ENCODE peak calls at places on chromosomes 16 and 17, in six cellular contexts. E is colonic mucosa, N is GM12878, K is PC-3, Z is mesendoderm, F is IMR-90. B is an unnamed sample.

GRCh38 chr16:69762843-69763556 is 868 bp downstream of the WWP2 start:
- DNase-seq in Z (peak; percentile 44), N (no peak), E (peak; percentile 40), F (peak; percentile 49), K (peak; percentile 21), B (peak; percentile 43)

GRCh38 chr17:6304894-6305612 is 129.9 kb downstream of the AIPL1 start:
- DNase-seq in E (no peak), Z (no peak), F (no peak), N (no peak), K (peak; percentile 42), B (no peak)

GRCh38 chr16:15559176-15559575 is 83.8 kb downstream of the MARF1 start:
- DNase-seq in E (no peak), F (no peak), Z (no peak), K (no peak), N (no peak), B (no peak)

GRCh38 chr16:12612598-12613101 is 191.0 kb downstream of the CPPED1 start:
- DNase-seq in E (no peak), Z (peak; percentile 32), K (peak; percentile 75), F (no peak), N (no peak), B (no peak)

GRCh38 chr17:21263351-21263750 is 10.1 kb upstream of the NATD1 start:
- DNase-seq in E (no peak), F (peak; percentile 67), K (peak; percentile 61), N (no peak), Z (no peak), B (no peak)

GRCh38 chr17:76237859-76238313 is 2.4 kb downstream of the RNF157 start:
- DNase-seq in K (no peak), E (no peak), Z (no peak), F (no peak), N (no peak), B (no peak)

GRCh38 chr16:56946767-56947603 is 14.8 kb upstream of the CETP start:
- DNase-seq in K (no peak), Z (no peak), F (no peak), N (no peak), E (no peak), B (peak; percentile 26)

GRCh38 chr16:22323998-22324786 is 27.0 kb downstream of the POLR3E start:
- DNase-seq in K (no peak), Z (no peak), N (no peak), F (no peak), E (no peak), B (no peak)

GRCh38 chr17:33302394-33302793 is 9.3 kb upstream of the ASIC2 start:
- DNase-seq in F (no peak), N (no peak), Z (peak; percentile 48), E (peak; percentile 27), K (peak; percentile 61), B (no peak)

GRCh38 chr17:7476474-7476873 is 3.0 kb downstream of the ZBTB4 start:
- DNase-seq in N (no peak), K (peak; percentile 77), Z (peak; percentile 56), F (peak; percentile 76), E (no peak), B (no peak)

GRCh38 chr17:30236807-30237206 is 1.3 kb upstream of the SLC6A4 start:
- DNase-seq in Z (peak; percentile 59), F (no peak), N (no peak), E (peak; percentile 37), K (peak; percentile 39), B (no peak)

GRCh38 chr17:73474370-73474988 is 162.7 kb upstream of the CDC42EP4 start:
- DNase-seq in K (peak; percentile 64), N (no peak), E (peak; percentile 84), F (peak; percentile 39), Z (peak; percentile 69), B (no peak)

GRCh38 chr17:78672880-78673371 is 95.7 kb upstream of the DNAH17 start:
- DNase-seq in K (no peak), N (no peak), E (no peak), F (no peak), Z (no peak), B (no peak)

GRCh38 chr17:68886401-68886800 is 68.8 kb downstream of the ABCA8 start:
- DNase-seq in N (no peak), Z (no peak), K (no peak), E (no peak), F (no peak), B (no peak)

GRCh38 chr17:73588291-73589095 is 55.8 kb downstream of the SDK2 start:
- DNase-seq in K (no peak), N (no peak), F (no peak), E (no peak), Z (no peak), B (no peak)

GRCh38 chr16:28207425-28207824 is 4.3 kb downstream of the XPO6 start:
- DNase-seq in N (no peak), K (no peak), Z (no peak), F (peak; percentile 33), E (no peak), B (no peak)

GRCh38 chr17:75516255-75516618 is at the start of gene TSEN54:
- DNase-seq in F (peak; percentile 79), Z (peak; percentile 90), K (peak; percentile 90), N (peak; percentile 33), E (peak; percentile 96), B (peak; percentile 93)

GRCh38 chr17:40086150-40087044 is 14.0 kb downstream of the NR1D1 start:
- DNase-seq in K (peak; percentile 42), F (no peak), E (no peak), Z (peak; percentile 70), N (no peak), B (peak; percentile 34)

GRCh38 chr17:69561462-69561861 is 147.0 kb downstream of the MAP2K6 start:
- DNase-seq in N (no peak), Z (no peak), F (no peak), E (no peak), K (peak; percentile 69), B (no peak)

GRCh38 chr16:383326-384020 is 1.7 kb upstream of the PGAP6 start:
- DNase-seq in Z (peak; percentile 80), F (no peak), N (peak; percentile 50), E (peak; percentile 82), K (peak; percentile 85), B (no peak)

GRCh38 chr17:70767102-70767701 is 597.9 kb downstream of the KCNJ2 start:
- DNase-seq in Z (peak; percentile 31), N (no peak), E (no peak), K (peak; percentile 57), F (peak; percentile 59), B (peak; percentile 49)

GRCh38 chr16:23538919-23539278 is 18.3 kb downstream of the EARS2 start:
- DNase-seq in E (no peak), K (no peak), Z (no peak), F (no peak), N (no peak), B (no peak)
- H3K9ac ChIP-seq in E (no peak overlapping the region), K (no peak overlapping the region), Z (no peak overlapping the region), F (peak overlapping the region; percentile 33), N (no peak overlapping the region), B (no peak overlapping the region)

GRCh38 chr16:85329059-85329812 is 217.0 kb upstream of the CIBAR2 start:
- DNase-seq in Z (peak; percentile 87), K (no peak), E (peak; percentile 73), N (no peak), F (peak; percentile 41), B (no peak)
- H3K9ac ChIP-seq in Z (peak overlapping the region; percentile 77), K (no peak overlapping the region), E (peak overlapping the region; percentile 24), N (no peak overlapping the region), F (no peak overlapping the region), B (no peak overlapping the region)

GRCh38 chr16:25692307-25692706 is 548 bp downstream of the HS3ST4 start:
- DNase-seq in F (no peak), Z (peak; percentile 33), K (no peak), N (no peak), E (no peak), B (no peak)
- H3K9ac ChIP-seq in F (no peak overlapping the region), Z (peak overlapping the region; percentile 67), K (no peak overlapping the region), N (no peak overlapping the region), E (no peak overlapping the region), B (no peak overlapping the region)

GRCh38 chr17:57908278-57908677 is 46.9 kb downstream of the CUEDC1 start:
- DNase-seq in F (no peak), E (no peak), N (no peak), K (no peak), Z (no peak), B (no peak)
- H3K9ac ChIP-seq in F (no peak overlapping the region), E (no peak overlapping the region), N (no peak overlapping the region), K (no peak overlapping the region), Z (no peak overlapping the region), B (no peak overlapping the region)

GRCh38 chr17:43906951-43907424 is 348 bp downstream of the MPP2 start:
- DNase-seq in K (no peak), N (no peak), F (no peak), Z (no peak), E (no peak), B (no peak)
- H3K9ac ChIP-seq in K (no peak overlapping the region), N (no peak overlapping the region), F (peak overlapping the region; percentile 47), Z (peak overlapping the region; percentile 50), E (peak overlapping the region; percentile 76), B (no peak overlapping the region)

DNA sequence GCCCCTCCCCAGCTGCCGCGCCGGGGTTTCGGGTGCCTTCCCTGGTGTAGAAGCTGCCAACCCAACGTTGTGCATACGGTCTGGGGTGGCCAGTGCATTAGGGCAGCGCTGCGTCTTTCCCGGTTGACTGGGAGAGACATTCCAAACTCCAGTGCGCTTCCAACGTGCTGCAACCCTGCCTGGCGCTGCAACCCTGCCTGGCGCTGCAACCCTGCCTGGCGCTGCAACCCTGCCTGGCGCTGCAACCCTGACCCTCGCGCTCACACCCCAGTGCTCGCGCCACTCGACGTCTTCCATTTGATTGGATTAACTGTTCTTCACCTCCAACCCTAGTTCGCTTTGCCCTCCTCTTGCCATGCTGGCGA is 488 bp upstream of the HAP1 start:
- DNase-seq in F (peak; percentile 6), Z (no peak), K (no peak), N (no peak), E (no peak), B (peak; percentile 39)
- H3K9ac ChIP-seq in F (no peak overlapping the region), Z (peak overlapping the region; percentile 78), K (no peak overlapping the region), N (no peak overlapping the region), E (peak overlapping the region; percentile 24), B (no peak overlapping the region)

DNA sequence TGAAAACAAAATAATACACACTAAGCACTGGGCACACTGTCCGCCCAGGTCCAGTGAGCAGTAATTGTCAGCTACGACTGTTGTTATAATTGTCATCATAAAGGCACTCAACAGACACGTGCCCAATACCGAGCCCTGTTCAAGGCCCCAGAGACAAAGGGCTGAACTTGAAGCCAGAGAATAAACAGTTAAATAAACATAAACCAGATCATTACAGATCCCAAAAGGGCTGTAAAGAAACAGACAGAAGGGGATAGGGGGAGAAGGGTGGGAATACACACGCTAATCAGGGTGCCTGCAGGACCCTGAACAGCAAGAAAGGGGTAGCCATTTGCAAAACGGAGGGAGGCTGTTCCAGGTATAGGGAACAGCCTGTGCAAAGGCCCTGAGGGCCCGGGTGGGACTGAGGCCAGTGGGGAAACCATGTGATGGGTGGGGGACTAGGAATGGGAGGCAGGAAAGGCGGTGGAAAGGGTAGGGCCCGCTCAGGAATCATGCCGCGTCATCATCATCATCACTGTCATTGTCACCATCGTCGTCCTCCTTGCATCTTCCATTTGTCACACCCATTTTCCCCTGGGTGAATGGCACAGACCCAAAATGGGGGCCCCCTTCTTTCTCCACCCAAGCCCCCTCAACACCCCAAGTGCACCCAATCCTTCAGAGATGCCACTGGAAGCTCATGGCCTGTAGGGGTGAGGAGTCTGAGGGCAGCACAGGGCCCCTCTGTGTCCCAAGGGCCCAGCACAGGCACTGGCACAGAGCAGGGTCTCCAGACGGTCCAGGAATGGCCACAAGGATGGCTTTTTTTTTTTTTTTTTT is 6.3 kb downstream of the CARHSP1 start:
- DNase-seq in K (no peak), Z (no peak), F (no peak), E (no peak), N (no peak), B (no peak)
- H3K9ac ChIP-seq in K (no peak overlapping the region), Z (no peak overlapping the region), F (no peak overlapping the region), E (no peak overlapping the region), N (no peak overlapping the region), B (no peak overlapping the region)

B was measured in MM.1S.